ENCODE peak calls at places on chromosomes 3 and 15, in ten cellular contexts. N is tibial nerve, W is astrocyte, C is brain microvascular endothelial cell, R is adrenal gland, S is fibroblast of pulmonary artery, T is astrocyte of the spinal cord, P is lower leg skin, H is cardiac muscle cell, E is lower lobe of right lung. X is an unnamed sample.

GRCh38 chr3:108090701-108091497 is at the start of gene CD47:
- DNase-seq in T (peak; percentile 86), E (peak; percentile 97), H (peak; percentile 92), S (peak; percentile 91), W (peak; percentile 77), R (peak; percentile 90), P (peak; percentile 99), N (peak; percentile 87), C (peak; percentile 81), X (peak; percentile 86)

GRCh38 chr3:71579934-71580318 is 3.6 kb downstream of the FOXP1 start:
- DNase-seq in S (no peak), T (peak; percentile 82), H (peak; percentile 46), W (peak; percentile 73), N (peak; percentile 9), E (no peak), P (no peak), R (no peak), C (peak; percentile 53), X (peak; percentile 25)

GRCh38 chr3:58994746-58995330 is 55.0 kb downstream of the CFAP20DC start:
- DNase-seq in S (peak; percentile 83), N (peak; percentile 25), T (peak; percentile 72), H (peak; percentile 81), R (peak; percentile 33), C (peak; percentile 53), W (peak; percentile 52), P (no peak), E (no peak), X (peak; percentile 67)

GRCh38 chr3:15694628-15695027 is 93.1 kb downstream of the BTD start:
- DNase-seq in C (no peak), S (no peak), P (no peak), H (no peak), T (no peak), N (no peak), W (no peak), R (no peak), E (no peak), X (no peak)

GRCh38 chr3:120420855-120421570 is 29.8 kb downstream of the FSTL1 start:
- DNase-seq in H (peak; percentile 67), R (peak; percentile 68), P (no peak), C (peak; percentile 35), S (peak; percentile 82), E (no peak), T (peak; percentile 70), N (no peak), W (peak; percentile 72), X (peak; percentile 65)

GRCh38 chr3:148173836-148174235 is 523.9 kb upstream of the AGTR1 start:
- DNase-seq in E (no peak), H (peak; percentile 5), C (peak; percentile 20), W (no peak), N (no peak), R (no peak), P (no peak), T (peak; percentile 79), S (peak; percentile 4), X (no peak)

GRCh38 chr15:93829115-93829849 is 402.1 kb upstream of the MCTP2 start:
- DNase-seq in P (no peak), T (peak; percentile 30), C (peak; percentile 94), N (peak; percentile 16), H (peak; percentile 81), W (peak; percentile 85), S (peak; percentile 55), R (peak; percentile 48), E (no peak), X (peak; percentile 48)

GRCh38 chr3:38039899-38040261 is 872 bp downstream of the DLEC1 start:
- DNase-seq in E (peak; percentile 84), H (peak; percentile 54), P (peak; percentile 92), W (peak; percentile 25), T (peak; percentile 52), S (peak; percentile 41), C (peak; percentile 37), R (peak; percentile 57), N (peak; percentile 56), X (peak; percentile 44)

GRCh38 chr3:50270841-50271240 is 1.9 kb downstream of the SEMA3B start:
- DNase-seq in E (no peak), H (no peak), C (no peak), R (no peak), T (no peak), S (no peak), W (no peak), N (no peak), P (no peak), X (no peak)

GRCh38 chr3:185401319-185401955 is 38.5 kb downstream of the MAP3K13 start:
- DNase-seq in W (peak; percentile 8), N (no peak), S (peak; percentile 2), R (no peak), C (no peak), E (no peak), P (no peak), T (no peak), H (peak; percentile 12), X (no peak)

GRCh38 chr3:64765951-64766350 is 78.2 kb upstream of the ADAMTS9 start:
- DNase-seq in T (no peak), E (no peak), P (no peak), R (no peak), H (no peak), W (no peak), N (no peak), S (no peak), C (no peak), X (no peak)

GRCh38 chr3:143328459-143328858 is 208.9 kb downstream of the CHST2 start:
- DNase-seq in E (no peak), N (no peak), W (no peak), H (no peak), R (no peak), S (no peak), T (no peak), P (no peak), C (no peak), X (no peak)

GRCh38 chr3:11001020-11001657 is 8.6 kb downstream of the SLC6A1 start:
- DNase-seq in N (no peak), S (peak; percentile 16), P (no peak), T (no peak), H (peak; percentile 23), R (peak; percentile 42), W (no peak), C (no peak), E (no peak), X (no peak)

GRCh38 chr3:59212128-59212764 is 162.4 kb upstream of the CFAP20DC start:
- DNase-seq in P (no peak), R (no peak), E (no peak), N (peak; percentile 32), C (peak; percentile 29), T (peak; percentile 63), W (peak; percentile 25), H (peak; percentile 61), S (peak; percentile 53), X (peak; percentile 60)

DNA sequence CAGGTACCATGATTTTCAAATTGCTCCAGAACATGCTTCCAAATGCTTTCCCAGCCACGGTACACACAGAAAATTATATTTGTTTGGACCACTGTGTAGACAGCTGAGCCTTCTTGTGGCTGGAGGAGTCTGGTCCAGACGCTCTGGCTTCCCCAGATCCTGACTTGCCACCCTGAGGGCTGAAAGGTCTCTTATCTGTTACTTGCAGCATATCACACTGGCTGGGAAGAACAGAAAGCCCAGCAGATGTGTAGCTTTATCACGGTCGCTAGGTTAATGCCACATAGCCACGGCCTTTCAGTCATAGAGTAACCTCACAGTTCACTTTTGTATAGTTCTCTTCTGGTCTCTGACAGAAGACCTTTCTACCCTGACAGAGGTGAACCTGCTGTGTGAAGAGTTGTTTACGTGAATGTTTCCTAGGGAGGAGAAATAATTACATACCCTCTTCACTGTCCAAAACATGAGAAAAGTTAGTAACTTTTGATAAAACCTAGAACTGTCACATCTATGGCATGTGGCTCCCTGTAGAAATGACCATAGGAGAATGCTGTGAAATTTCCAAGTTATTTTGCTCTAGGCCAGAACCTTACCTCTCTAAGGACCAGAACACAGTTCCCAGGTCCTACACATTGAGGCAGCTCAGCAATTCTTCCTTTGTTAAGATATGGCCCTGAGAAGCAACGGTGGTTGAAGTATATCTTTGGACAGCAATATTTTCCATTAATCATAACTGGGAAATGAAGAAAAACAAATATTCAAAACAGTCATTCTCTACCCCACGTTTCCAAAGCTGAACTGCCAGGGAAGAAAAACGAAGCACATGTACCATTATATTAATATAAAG is 15.8 kb upstream of the STIMATE start:
- DNase-seq in W (no peak), S (no peak), T (no peak), H (no peak), N (no peak), P (no peak), E (no peak), R (no peak), C (no peak), X (no peak)
- TF ChIP-seq CTCF in W (no peak), S (no peak), T (no peak), H (no peak), N (no peak), P (no peak), E (no peak), R (no peak), C (no peak), X (no peak)

DNA sequence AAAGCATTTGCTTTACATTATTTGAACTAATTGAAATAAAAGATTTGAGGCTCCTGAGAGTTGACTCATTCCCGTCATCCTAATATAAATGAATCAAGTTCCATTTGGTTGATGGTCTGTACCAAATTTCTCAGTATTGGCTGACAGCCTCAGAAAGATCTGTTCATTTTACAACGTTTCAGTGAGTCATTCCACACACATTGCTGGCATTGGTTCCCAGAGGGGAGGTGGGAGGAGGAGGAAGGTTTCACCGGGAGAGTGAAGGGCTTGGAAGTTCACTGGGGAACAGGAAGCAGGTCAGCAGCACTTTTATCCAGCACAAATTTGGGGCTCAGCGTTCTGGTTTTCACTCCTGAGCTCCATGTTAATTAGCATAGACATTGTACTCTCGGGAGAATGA is 176.7 kb upstream of the CADPS start:
- DNase-seq in C (peak; percentile 4), R (no peak), H (no peak), P (no peak), S (peak; percentile 2), W (peak; percentile 97), E (no peak), N (no peak), T (peak; percentile 86), X (peak; percentile 78)
- H3K4me3 ChIP-seq in C (no peak overlapping the region), R (no peak overlapping the region), H (no peak overlapping the region), P (no peak overlapping the region), S (no peak overlapping the region), W (peak overlapping the region; percentile 32), E (no peak overlapping the region), N (no peak overlapping the region), T (no peak overlapping the region), X (no peak overlapping the region)

GRCh38 chr15:43204016-43204901 is 16.6 kb downstream of the EPB42 start:
- DNase-seq in S (peak; percentile 67), H (peak; percentile 63), R (peak; percentile 83), N (peak; percentile 55), T (peak; percentile 66), W (peak; percentile 49), P (peak; percentile 68), C (peak; percentile 68), E (no peak), X (peak; percentile 54)
- TF ChIP-seq CTCF in S (peak; percentile 76), H (peak; percentile 64), R (peak; percentile 56), N (peak; percentile 35), T (peak; percentile 82), W (peak; percentile 52), P (no peak), C (peak; percentile 87), E (peak; percentile 53), X (peak; percentile 68)

DNA sequence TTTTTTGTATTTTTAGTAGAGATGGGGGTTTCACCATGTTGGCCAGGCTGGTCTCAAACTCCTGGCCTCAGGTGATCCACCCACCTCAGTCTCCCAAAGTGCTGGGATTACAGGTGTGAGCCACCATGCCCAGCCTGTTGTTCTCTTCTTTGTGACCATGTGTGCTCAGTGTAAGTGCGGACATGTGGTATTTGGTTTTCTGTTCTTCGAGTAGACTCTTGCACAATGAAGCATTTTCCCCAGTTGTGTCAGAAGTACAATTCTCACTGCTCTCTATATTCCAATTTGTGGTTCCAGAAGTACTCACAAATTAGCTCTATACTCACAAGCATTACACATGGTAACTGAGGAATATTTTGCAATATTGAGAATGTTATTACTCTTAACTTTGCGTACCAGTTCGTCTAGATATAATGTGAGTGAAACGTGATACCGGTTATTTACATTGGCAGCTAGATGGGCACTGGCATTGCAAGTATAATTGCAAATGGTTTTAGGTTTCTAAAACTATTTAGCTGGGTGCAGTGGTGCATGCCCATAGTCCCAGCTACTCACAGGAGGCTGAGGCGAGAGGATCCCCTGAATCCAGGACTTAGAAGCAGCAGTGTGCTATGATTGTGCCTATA is 34.2 kb upstream of the MTMR14 start:
- DNase-seq in W (no peak), E (no peak), C (no peak), H (no peak), S (no peak), R (no peak), P (no peak), T (no peak), N (no peak), X (no peak)
- H3K4me3 ChIP-seq in W (no peak overlapping the region), E (no peak overlapping the region), C (no peak overlapping the region), H (no peak overlapping the region), S (no peak overlapping the region), R (no peak overlapping the region), P (no peak overlapping the region), T (no peak overlapping the region), N (no peak overlapping the region), X (no peak overlapping the region)